ENCODE peak calls at places on chromosomes 13 and 19, in ten cellular contexts. Z is SK-N-SH, D is ovary, Y is thoracic aorta, J is mammary epithelial cell, W is fibroblast of lung, B is left lung, M is colonic mucosa, F is IMR-90, P is spleen. H is an unnamed sample.

GRCh38 chr13:33015275-33015674 is 948 bp upstream of the KL start:
- DNase-seq in Z (no peak), D (no peak), Y (no peak), J (no peak), W (no peak), B (no peak), M (no peak), F (no peak), P (no peak), H (no peak)

GRCh38 chr19:46392252-46392801 is 21.0 kb downstream of the CCDC8 start:
- DNase-seq in Z (no peak), D (no peak), Y (no peak), J (no peak), W (no peak), B (peak; percentile 80), M (no peak), F (peak; percentile 63), P (peak; percentile 65), H (no peak)

GRCh38 chr19:18946918-18947317 is 5.9 kb upstream of the HOMER3 start:
- DNase-seq in Z (no peak), D (no peak), Y (no peak), J (no peak), W (no peak), B (no peak), M (no peak), F (no peak), P (no peak), H (no peak)

GRCh38 chr13:112686364-112686763 is 3.5 kb upstream of the ATP11A start:
- DNase-seq in Z (no peak), D (no peak), Y (no peak), J (no peak), W (no peak), B (no peak), M (no peak), F (no peak), P (no peak), H (no peak)

GRCh38 chr13:81116461-81117282 is 775.7 kb upstream of the SPRY2 start:
- DNase-seq in Z (no peak), D (no peak), Y (no peak), J (peak; percentile 3), W (no peak), B (no peak), M (no peak), F (no peak), P (no peak), H (no peak)

GRCh38 chr13:39148513-39148961 is 110.3 kb downstream of the NHLRC3 start:
- DNase-seq in Z (no peak), D (no peak), Y (no peak), J (peak; percentile 94), W (peak; percentile 88), B (no peak), M (no peak), F (no peak), P (no peak), H (no peak)

GRCh38 chr13:28716511-28716910 is 2.3 kb downstream of the SLC46A3 start:
- DNase-seq in Z (no peak), D (peak; percentile 26), Y (no peak), J (peak; percentile 78), W (peak; percentile 40), B (no peak), M (peak; percentile 84), F (peak; percentile 83), P (no peak), H (no peak)

GRCh38 chr13:44030615-44031014 is 150.9 kb downstream of the LACC1 start:
- DNase-seq in Z (no peak), D (no peak), Y (no peak), J (no peak), W (no peak), B (no peak), M (no peak), F (no peak), P (no peak), H (no peak)

GRCh38 chr13:24212674-24213073 is 52.2 kb downstream of the SPATA13 start:
- DNase-seq in Z (no peak), D (no peak), Y (no peak), J (no peak), W (no peak), B (no peak), M (no peak), F (no peak), P (no peak), H (peak; percentile 53)

GRCh38 chr13:98508280-98509074 is 68.4 kb downstream of the STK24 start:
- DNase-seq in Z (no peak), D (no peak), Y (no peak), J (peak; percentile 60), W (peak; percentile 91), B (no peak), M (no peak), F (peak; percentile 79), P (no peak), H (no peak)

GRCh38 chr13:53201454-53202225 is 173.0 kb downstream of the OLFM4 start:
- DNase-seq in Z (peak; percentile 90), D (no peak), Y (no peak), J (no peak), W (no peak), B (peak; percentile 79), M (peak; percentile 19), F (no peak), P (peak; percentile 69), H (peak; percentile 26)

GRCh38 chr19:54684537-54684936 is 21.8 kb downstream of the LILRB4 start:
- DNase-seq in Z (no peak), D (no peak), Y (no peak), J (peak; percentile 11), W (peak; percentile 2), B (no peak), M (no peak), F (no peak), P (no peak), H (no peak)

GRCh38 chr13:102580552-102581169 is 16.1 kb upstream of the TPP2 start:
- DNase-seq in Z (peak; percentile 54), D (no peak), Y (no peak), J (peak; percentile 51), W (peak; percentile 49), B (no peak), M (peak; percentile 55), F (peak; percentile 80), P (no peak), H (no peak)

GRCh38 chr19:49338691-49339363 is 3.6 kb downstream of the CD37 start:
- DNase-seq in Z (peak; percentile 68), D (peak; percentile 85), Y (peak; percentile 42), J (peak; percentile 78), W (peak; percentile 49), B (peak; percentile 91), M (peak; percentile 96), F (no peak), P (peak; percentile 84), H (peak; percentile 97)

GRCh38 chr19:35902870-35903475 is 644 bp downstream of the HCST start:
- DNase-seq in Z (no peak), D (no peak), Y (no peak), J (no peak), W (no peak), B (peak; percentile 40), M (no peak), F (no peak), P (peak; percentile 74), H (no peak)

GRCh38 chr19:35907377-35907745 is 734 bp downstream of the TYROBP start:
- DNase-seq in Z (peak; percentile 16), D (no peak), Y (no peak), J (no peak), W (no peak), B (peak; percentile 77), M (no peak), F (no peak), P (peak; percentile 82), H (peak; percentile 19)

GRCh38 chr19:35903550-35904179 is 1.3 kb downstream of the HCST start:
- DNase-seq in Z (peak; percentile 75), D (peak; percentile 73), Y (no peak), J (peak; percentile 43), W (peak; percentile 78), B (peak; percentile 95), M (peak; percentile 76), F (peak; percentile 73), P (peak; percentile 98), H (peak; percentile 74)

GRCh38 chr19:35904312-35905068 is 2.2 kb downstream of the HCST start:
- DNase-seq in Z (no peak), D (no peak), Y (no peak), J (no peak), W (no peak), B (peak; percentile 19), M (no peak), F (no peak), P (no peak), H (no peak)

GRCh38 chr19:35905178-35905727 is 2.8 kb downstream of the TYROBP start:
- DNase-seq in Z (no peak), D (no peak), Y (no peak), J (no peak), W (peak; percentile 9), B (no peak), M (no peak), F (peak; percentile 50), P (no peak), H (no peak)
- H3K27ac ChIP-seq in Z (no peak overlapping the region), D (no peak overlapping the region), Y (no peak overlapping the region), J (no peak overlapping the region), W (no peak overlapping the region), B (peak overlapping the region; percentile 96), M (peak overlapping the region; percentile 38), F (peak overlapping the region; percentile 67), P (peak overlapping the region; percentile 99), H (peak overlapping the region; percentile 20)

GRCh38 chr13:34749046-34749445 is 193.0 kb upstream of the NBEA start:
- DNase-seq in Z (no peak), D (no peak), Y (no peak), J (no peak), W (no peak), B (no peak), M (no peak), F (no peak), P (no peak), H (no peak)
- H3K27ac ChIP-seq in Z (no peak overlapping the region), D (no peak overlapping the region), Y (no peak overlapping the region), J (no peak overlapping the region), W (no peak overlapping the region), B (no peak overlapping the region), M (no peak overlapping the region), F (no peak overlapping the region), P (no peak overlapping the region), H (no peak overlapping the region)

DNA sequence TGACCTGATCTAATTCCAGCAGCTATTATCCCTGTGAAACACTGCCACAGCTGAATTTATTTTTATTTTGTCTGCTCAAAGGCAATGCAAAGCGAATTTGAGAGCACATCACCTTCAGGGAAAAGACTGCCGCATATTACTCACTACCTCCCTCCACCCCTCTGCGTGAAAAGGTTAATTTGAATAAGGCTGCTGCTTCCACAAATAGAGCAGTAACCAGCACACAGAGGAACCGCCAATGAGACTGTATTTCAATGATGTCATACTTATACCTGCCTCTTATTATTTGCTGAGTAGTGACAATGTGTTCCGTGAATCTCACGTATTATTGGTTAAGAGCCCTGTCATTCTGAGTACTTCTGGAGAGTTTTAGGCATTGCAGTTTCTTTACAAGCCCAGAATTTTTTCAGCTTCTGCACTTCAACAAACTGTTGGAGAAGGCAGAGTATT is 156.1 kb upstream of the KLF12 start:
- DNase-seq in Z (peak; percentile 47), D (peak; percentile 17), Y (no peak), J (peak; percentile 97), W (peak; percentile 99), B (no peak), M (no peak), F (peak; percentile 79), P (no peak), H (no peak)
- H3K27ac ChIP-seq in Z (peak overlapping the region; percentile 98), D (no peak overlapping the region), Y (peak overlapping the region; percentile 27), J (no peak overlapping the region), W (no peak overlapping the region), B (no peak overlapping the region), M (no peak overlapping the region), F (no peak overlapping the region), P (no peak overlapping the region), H (no peak overlapping the region)

GRCh38 chr19:16371540-16371986 is 46.9 kb downstream of the KLF2 start:
- DNase-seq in Z (no peak), D (no peak), Y (no peak), J (no peak), W (no peak), B (peak; percentile 94), M (peak; percentile 85), F (no peak), P (peak; percentile 98), H (no peak)
- H3K27ac ChIP-seq in Z (no peak overlapping the region), D (no peak overlapping the region), Y (no peak overlapping the region), J (no peak overlapping the region), W (no peak overlapping the region), B (peak overlapping the region; percentile 72), M (peak overlapping the region; percentile 71), F (no peak overlapping the region), P (peak overlapping the region; percentile 94), H (no peak overlapping the region)